ENCODE peak calls at places on chromosomes 16 and 17, in four cellular contexts. C, M, K and N are unnamed samples.

GRCh38 chr16:74372953-74373846 is 2.9 kb upstream of the NPIPB15 start:
- DNase-seq in C (no peak), K (no peak), M (no peak), N (no peak)

GRCh38 chr16:75764154-75764768 is 38.0 kb upstream of the CPHXL start:
- DNase-seq in K (no peak), M (peak), C (peak), N (peak)

GRCh38 chr17:16304832-16305231 is 48.4 kb downstream of the CENPV start:
- DNase-seq in K (no peak), C (no peak), M (peak), N (no peak)

GRCh38 chr17:42142371-42142896 is 12.4 kb downstream of the RAB5C start:
- DNase-seq in M (no peak), K (peak), C (no peak), N (no peak)

GRCh38 chr17:19935169-19935568 is 42.5 kb downstream of the AKAP10 start:
- DNase-seq in C (no peak), K (no peak), M (no peak), N (no peak)

GRCh38 chr17:82619641-82620040 is 28.6 kb downstream of the WDR45B start:
- DNase-seq in K (no peak), C (no peak), M (no peak), N (no peak)

GRCh38 chr16:85316321-85316919 is 204.1 kb upstream of the CIBAR2 start:
- DNase-seq in C (no peak), M (peak), K (no peak), N (peak)

GRCh38 chr17:80029235-80029974 is 6.3 kb downstream of the TBC1D16 start:
- DNase-seq in C (peak), M (peak), K (peak), N (peak)

GRCh38 chr16:2535644-2536021 is 2.2 kb upstream of the PDPK1 start:
- DNase-seq in C (peak), K (peak), M (no peak), N (no peak)

GRCh38 chr16:29900102-29900887 is at the start of gene ASPHD1:
- DNase-seq in C (peak), M (peak), K (no peak), N (peak)

GRCh38 chr17:61408151-61409041 is 8.8 kb downstream of the TBX2 start:
- DNase-seq in M (no peak), C (peak), K (no peak), N (no peak)

GRCh38 chr17:39536468-39536867 is 71.3 kb downstream of the NEUROD2 start:
- DNase-seq in M (no peak), K (no peak), C (no peak), N (no peak)

GRCh38 chr16:31700530-31701388 is 172.8 kb upstream of the ZNF267 start:
- DNase-seq in M (no peak), C (peak), K (peak), N (peak)

GRCh38 chr17:58314706-58315015 is 13.9 kb downstream of the TSPOAP1 start:
- DNase-seq in C (no peak), K (no peak), M (no peak), N (no peak)

GRCh38 chr17:75721463-75722011 is 278 bp downstream of the ITGB4 start:
- DNase-seq in C (no peak), M (no peak), K (no peak), N (no peak)

GRCh38 chr17:75722542-75723095 is 1.4 kb downstream of the ITGB4 start:
- DNase-seq in M (no peak), C (no peak), K (no peak), N (no peak)

GRCh38 chr17:75724016-75725003 is 3.1 kb downstream of the ITGB4 start:
- DNase-seq in M (no peak), C (no peak), K (no peak), N (no peak)

GRCh38 chr17:75722076-75722475 is 817 bp downstream of the ITGB4 start:
- DNase-seq in K (no peak), M (no peak), C (no peak), N (no peak)

DNA sequence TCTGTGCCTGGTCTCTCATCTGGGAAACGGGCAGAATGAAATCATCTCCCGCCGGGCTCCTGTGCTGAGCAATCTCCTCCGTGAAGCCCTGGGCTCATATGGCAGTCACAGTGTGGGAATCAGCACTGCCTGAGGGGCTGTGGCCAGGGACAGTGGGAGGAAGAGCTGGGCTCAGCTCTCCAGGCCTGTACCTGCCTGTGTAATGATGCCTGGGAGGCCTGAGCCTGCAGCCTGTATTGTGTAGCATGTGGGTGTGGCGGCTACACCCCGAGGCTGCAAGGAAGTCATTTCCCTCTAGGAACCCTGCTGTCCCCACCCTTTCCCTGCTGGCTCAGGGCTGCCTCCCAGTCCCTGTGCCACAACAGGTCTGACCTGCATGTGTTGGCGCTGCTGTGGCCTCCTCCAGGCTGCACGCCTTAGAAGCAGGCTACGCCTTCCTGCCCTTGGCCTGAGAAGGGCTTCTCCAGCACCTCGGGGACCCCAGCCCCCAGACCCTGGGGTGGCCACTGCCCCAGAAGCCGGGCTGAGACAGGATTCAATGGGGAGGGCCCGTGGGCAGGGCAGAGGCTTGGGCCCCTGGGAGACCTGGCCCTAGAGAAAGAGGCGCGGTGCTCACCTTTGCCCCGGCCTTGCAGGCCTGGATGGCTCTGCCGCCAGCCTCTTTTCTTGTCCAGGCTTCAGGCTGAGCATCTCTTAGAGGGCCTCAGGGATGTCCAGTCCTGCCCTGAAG is 2.1 kb downstream of the ITGB4 start:
- DNase-seq in K (no peak), M (no peak), C (no peak), N (peak)
- TF ChIP-seq POLR2A in K (no peak), M (no peak), C (peak), N (no peak)

GRCh38 chr17:8223356-8224063 is 13.1 kb upstream of the AURKB start:
- DNase-seq in K (peak), M (no peak), C (peak), N (no peak)

GRCh38 chr17:8222630-8223355 is 12.4 kb upstream of the AURKB start:
- DNase-seq in M (peak), K (peak), C (peak), N (peak)

GRCh38 chr17:8222380-8222629 is 11.9 kb upstream of the AURKB start:
- DNase-seq in C (no peak), K (peak), M (no peak), N (no peak)

GRCh38 chr17:8221663-8222379 is 11.4 kb upstream of the AURKB start:
- DNase-seq in M (peak), C (peak), K (peak), N (peak)

GRCh38 chr17:8220783-8221662 is 10.6 kb upstream of the AURKB start:
- DNase-seq in M (peak), K (peak), C (peak), N (peak)
- TF ChIP-seq POLR2A in M (peak), K (peak), C (no peak), N (no peak)

GRCh38 chr17:17495448-17496188 is 577 bp downstream of the RASD1 start:
- DNase-seq in M (peak), K (no peak), C (peak), N (no peak)

GRCh38 chr17:17497065-17497844 is 1.1 kb upstream of the RASD1 start:
- DNase-seq in M (no peak), K (no peak), C (no peak), N (no peak)

GRCh38 chr17:17497845-17498520 is 1.8 kb upstream of the RASD1 start:
- DNase-seq in M (no peak), K (no peak), C (peak), N (no peak)

GRCh38 chr17:17494499-17495447 is 1.4 kb downstream of the RASD1 start:
- DNase-seq in C (peak), K (peak), M (peak), N (no peak)

DNA sequence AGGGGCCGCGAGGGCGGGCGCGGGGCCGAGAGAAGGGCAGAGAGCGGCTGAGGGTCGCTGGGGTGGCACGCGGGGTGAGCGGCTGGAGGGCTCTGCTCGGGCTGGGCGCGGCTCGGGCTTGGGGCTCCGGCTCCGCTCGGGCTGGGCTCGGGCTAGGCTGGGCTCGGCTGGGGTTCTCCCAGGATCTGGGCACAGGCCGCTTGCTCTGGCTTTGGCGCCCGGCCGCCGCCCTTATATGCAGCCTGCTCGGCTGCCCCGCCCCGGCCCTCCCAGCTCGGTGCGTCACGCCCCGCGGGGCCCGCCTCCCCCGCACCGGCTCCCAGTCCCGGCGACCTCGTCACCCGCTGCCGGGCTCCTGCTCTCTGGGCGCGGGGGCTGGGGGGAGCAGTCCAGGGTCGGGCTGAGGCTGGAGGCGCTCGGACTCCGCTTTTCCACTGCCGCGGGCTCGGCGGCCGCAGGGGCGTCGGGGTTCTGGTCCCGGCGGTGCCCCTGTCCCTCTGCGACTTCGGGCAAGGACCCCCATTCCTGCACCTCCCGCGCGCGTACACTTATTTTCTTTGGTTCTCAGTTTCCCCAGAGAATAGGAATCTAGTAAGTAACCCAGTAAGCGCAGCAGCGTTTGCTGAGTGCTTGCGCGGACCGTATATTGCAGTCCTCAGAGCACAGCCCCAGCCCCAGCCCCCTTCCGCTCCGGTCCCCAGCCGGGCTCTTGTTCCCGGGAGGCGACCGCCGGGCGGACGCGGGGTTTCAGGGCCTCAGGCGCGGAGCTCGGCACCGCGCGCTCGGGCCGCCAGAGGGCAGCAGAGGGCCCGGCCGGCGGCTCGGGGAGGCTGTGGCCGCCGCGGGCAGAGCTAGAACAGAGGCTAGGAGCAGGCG is at the start of gene RASD1:
- DNase-seq in C (peak), M (peak), K (peak), N (peak)
- TF ChIP-seq POLR2A in C (peak), M (peak), K (peak), N (peak)

GRCh38 chr17:31486351-31487062 is 95.0 kb downstream of the RAB11FIP4 start:
- DNase-seq in M (no peak), K (no peak), C (no peak), N (no peak)
- TF ChIP-seq POLR2A in M (no peak), K (no peak), C (no peak), N (no peak)

GRCh38 chr16:13143551-13143950 is 242.2 kb downstream of the SHISA9 start:
- DNase-seq in C (no peak), M (no peak), K (no peak), N (no peak)

GRCh38 chr16:13150181-13150885 is 248.9 kb downstream of the SHISA9 start:
- DNase-seq in C (no peak), K (no peak), M (no peak), N (no peak)

GRCh38 chr16:13148836-13149235 is 247.4 kb downstream of the SHISA9 start:
- DNase-seq in K (no peak), C (no peak), M (no peak), N (no peak)

GRCh38 chr16:13146829-13147228 is 245.4 kb downstream of the SHISA9 start:
- DNase-seq in C (no peak), K (no peak), M (no peak), N (no peak)

DNA sequence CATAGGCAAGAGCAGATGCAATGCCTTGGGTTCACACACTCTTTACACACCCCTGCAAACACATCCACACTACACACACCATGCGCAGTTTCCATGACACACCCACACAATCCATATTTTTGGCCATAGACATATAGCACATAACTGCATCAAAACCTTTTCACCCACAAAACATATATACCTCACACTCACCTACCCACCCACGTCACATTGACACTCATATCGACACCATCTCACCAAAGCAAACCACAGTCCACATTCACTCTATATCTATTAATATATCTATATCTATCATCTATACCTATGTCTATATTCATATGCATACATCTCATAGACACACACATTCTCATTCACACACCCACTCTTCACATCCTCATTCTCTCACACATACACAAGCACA is 246.9 kb downstream of the SHISA9 start:
- DNase-seq in K (no peak), M (no peak), C (no peak), N (no peak)
- TF ChIP-seq POLR2A in K (no peak), M (no peak), C (no peak), N (no peak)